ENCODE peak calls at places on chromosomes 4 and X, in six cellular contexts. A, O, S, K, R and V are unnamed samples.

GRCh38 chrX:307261-308111 is 11.1 kb downstream of the GTPBP6 start:
- DNase-seq in K (no peak), O (no peak), A (no peak), S (no peak), R (no peak), V (no peak)

GRCh38 chr4:41745292-41746024 is 3.1 kb downstream of the PHOX2B start:
- DNase-seq in R (no peak), K (peak), S (no peak), O (no peak), A (no peak), V (no peak)

GRCh38 chr4:105837037-105837436 is 58.2 kb upstream of the NPNT start:
- DNase-seq in K (no peak), S (no peak), A (no peak), R (no peak), O (no peak), V (no peak)

GRCh38 chrX:23952984-23953907 is 45.4 kb downstream of the CXorf58 start:
- DNase-seq in K (peak), R (peak), O (peak), A (no peak), S (peak), V (no peak)

GRCh38 chrX:116436358-116436816 is at the start of gene SLC6A14:
- DNase-seq in A (no peak), R (no peak), S (no peak), O (no peak), K (no peak), V (no peak)

GRCh38 chr4:52925531-52925968 is 63.4 kb downstream of the RASL11B start:
- DNase-seq in O (no peak), S (no peak), A (no peak), R (no peak), K (no peak), V (no peak)

GRCh38 chr4:826508-827208 is 729 bp upstream of the CPLX1 start:
- DNase-seq in A (peak), O (no peak), K (no peak), R (no peak), S (no peak), V (peak)

GRCh38 chr4:8770518-8771257 is 101.0 kb downstream of the HMX1 start:
- DNase-seq in A (no peak), R (no peak), K (no peak), S (no peak), O (no peak), V (no peak)

GRCh38 chrX:44873415-44874270 is 655 bp downstream of the KDM6A start:
- DNase-seq in S (peak), K (peak), A (peak), O (peak), R (peak), V (no peak)

GRCh38 chr4:187478292-187479205 is 517.0 kb upstream of the ZFP42 start:
- DNase-seq in O (no peak), S (no peak), A (no peak), K (no peak), R (no peak), V (no peak)

GRCh38 chrX:63918611-63919010 is 133.6 kb upstream of the ARHGEF9 start:
- DNase-seq in A (no peak), R (no peak), K (no peak), O (no peak), S (no peak), V (no peak)

GRCh38 chrX:150202641-150203248 is 160.4 kb upstream of the MAMLD1 start:
- DNase-seq in O (no peak), S (no peak), K (no peak), R (no peak), A (no peak), V (no peak)

GRCh38 chr4:95360256-95360903 is 188.4 kb downstream of the UNC5C start:
- DNase-seq in S (no peak), A (no peak), O (no peak), K (no peak), R (no peak), V (no peak)